ENCODE peak calls at places on chromosome 2, in five cellular contexts. E is heart right ventricle, P is lower lobe of right lung, H is brain microvascular endothelial cell, V is sigmoid colon. D is an unnamed sample.

GRCh38 chr2:5111581-5111980 is 580.6 kb upstream of the SOX11 start:
- DNase-seq in E (no peak), P (no peak), H (no peak), V (no peak), D (no peak)

GRCh38 chr2:117980381-117980780 is 33.5 kb downstream of the CCDC93 start:
- DNase-seq in E (no peak), P (no peak), H (peak), V (no peak), D (no peak)

GRCh38 chr2:75007819-75008218 is 49.4 kb downstream of the POLE4 start:
- DNase-seq in E (no peak), P (no peak), H (no peak), V (no peak), D (no peak)

GRCh38 chr2:138760693-138761092 is 19.5 kb downstream of the NXPH2 start:
- DNase-seq in E (no peak), P (no peak), H (no peak), V (no peak), D (no peak)

GRCh38 chr2:6924101-6924917 is 7.1 kb downstream of the RNF144A start:
- DNase-seq in E (no peak), P (no peak), H (no peak), V (no peak), D (no peak)

GRCh38 chr2:161131074-161131680 is 29.1 kb upstream of the TANK start:
- DNase-seq in E (no peak), P (no peak), H (no peak), V (no peak), D (no peak)

GRCh38 chr2:181613241-181613640 is 43.7 kb downstream of the CERKL start:
- DNase-seq in E (no peak), P (no peak), H (no peak), V (no peak), D (no peak)

GRCh38 chr2:189015378-189015777 is 41.2 kb downstream of the COL3A1 start:
- DNase-seq in E (no peak), P (no peak), H (no peak), V (no peak), D (no peak)

GRCh38 chr2:46351388-46352141 is 54.4 kb downstream of the EPAS1 start:
- DNase-seq in E (peak), P (peak), H (no peak), V (no peak), D (no peak)

GRCh38 chr2:50922506-50922905 is 109.4 kb downstream of the NRXN1 start:
- DNase-seq in E (no peak), P (no peak), H (no peak), V (no peak), D (no peak)

GRCh38 chr2:186903183-186903582 is 54.2 kb upstream of the ZSWIM2 start:
- DNase-seq in E (no peak), P (no peak), H (no peak), V (no peak), D (no peak)

GRCh38 chr2:24822049-24822706 is 29.0 kb downstream of the CENPO start:
- DNase-seq in E (no peak), P (no peak), H (peak), V (peak), D (no peak)

GRCh38 chr2:217248312-217248935 is 388.6 kb upstream of the TNP1 start:
- DNase-seq in E (peak), P (peak), H (no peak), V (peak), D (no peak)

GRCh38 chr2:76667764-76668163 is 854.4 kb downstream of the LRRTM4 start:
- DNase-seq in E (no peak), P (no peak), H (no peak), V (no peak), D (no peak)

GRCh38 chr2:240640939-240641338 is 15.7 kb downstream of the GPR35 start:
- DNase-seq in E (no peak), P (no peak), H (no peak), V (peak), D (no peak)

GRCh38 chr2:100786297-100786658 is 33.7 kb upstream of the NPAS2 start:
- DNase-seq in E (peak), P (peak), H (peak), V (no peak), D (no peak)

GRCh38 chr2:20044778-20045177 is 6.7 kb downstream of the LAPTM4A start:
- DNase-seq in E (no peak), P (no peak), H (no peak), V (no peak), D (no peak)

GRCh38 chr2:20040489-20041172 is 10.8 kb downstream of the LAPTM4A start:
- DNase-seq in E (no peak), P (no peak), H (no peak), V (no peak), D (no peak)

GRCh38 chr2:20037660-20038059 is 13.8 kb downstream of the LAPTM4A start:
- DNase-seq in E (no peak), P (no peak), H (no peak), V (no peak), D (no peak)

GRCh38 chr2:20042531-20042930 is 8.9 kb downstream of the LAPTM4A start:
- DNase-seq in E (no peak), P (no peak), H (no peak), V (no peak), D (no peak)
- H3K27ac ChIP-seq in E (peak), P (no peak), H (no peak), V (no peak), D (peak)

DNA sequence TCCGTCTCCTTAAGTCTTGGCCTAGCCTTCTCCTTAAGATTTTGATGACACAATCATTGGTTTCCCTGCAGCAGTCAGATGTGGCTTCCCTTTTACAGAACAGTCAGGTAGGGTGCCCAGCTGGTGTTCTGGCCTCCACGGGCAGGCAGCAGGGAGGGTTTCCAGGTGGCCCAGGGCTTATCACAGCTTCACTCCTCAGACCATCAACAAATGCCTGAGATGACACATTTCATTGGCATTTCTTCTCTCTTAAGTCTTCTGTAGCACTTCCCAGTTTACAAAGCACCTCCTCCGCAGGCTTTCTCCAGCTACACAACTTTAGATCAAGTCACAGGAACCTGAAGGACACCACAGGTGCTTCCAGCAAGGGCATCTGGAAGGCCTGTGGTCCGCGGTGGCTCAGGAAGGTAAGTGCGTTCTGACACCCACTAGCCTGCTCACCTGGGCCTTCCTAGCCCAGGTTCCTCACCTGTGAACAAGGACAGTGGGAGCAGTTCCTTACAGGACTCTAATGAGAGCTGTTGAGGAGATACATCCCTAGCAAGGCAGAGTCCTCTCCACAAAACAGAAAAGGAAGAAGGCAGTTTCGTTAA is 37.6 kb downstream of the PTPN18 start:
- DNase-seq in E (no peak), P (no peak), H (no peak), V (no peak), D (no peak)
- H3K27ac ChIP-seq in E (no peak), P (no peak), H (no peak), V (no peak), D (no peak)

DNA sequence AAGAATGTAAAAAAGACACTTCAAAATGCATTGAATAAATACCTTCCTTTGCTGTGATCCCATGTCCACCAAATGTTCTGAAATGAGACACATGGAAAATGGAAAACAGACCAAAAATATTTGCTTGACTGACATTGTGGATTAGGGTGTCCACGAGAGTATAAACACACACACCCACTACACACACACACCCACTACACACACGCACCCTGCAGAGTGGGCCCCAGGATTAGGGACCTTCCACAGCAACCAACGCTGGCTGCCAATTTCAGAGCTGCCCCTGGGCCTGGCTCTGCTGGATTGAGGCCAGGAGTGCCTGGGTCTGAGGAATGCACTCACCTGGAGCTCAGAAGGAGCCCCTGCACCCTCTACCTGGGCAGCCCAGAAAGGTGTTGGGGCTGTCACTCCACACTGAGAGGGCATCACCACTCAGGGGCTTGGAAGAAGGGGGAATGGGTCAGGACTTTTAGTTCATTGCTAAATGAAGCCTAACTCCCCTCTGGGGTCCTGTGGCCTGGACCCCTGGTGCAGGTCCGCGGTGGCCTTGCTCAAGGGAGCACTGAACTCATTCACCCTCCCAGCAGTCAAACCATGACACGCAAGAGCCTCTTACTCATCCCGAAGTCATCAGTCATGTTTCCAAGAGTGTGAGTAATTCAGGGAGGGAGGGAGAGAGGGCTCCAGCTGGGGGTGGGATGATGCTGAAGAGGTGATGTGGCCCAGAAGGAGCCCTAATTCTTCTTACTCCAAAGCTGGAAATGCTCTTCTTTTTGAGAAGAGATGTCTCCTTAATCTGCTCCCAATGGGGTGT is 50.2 kb upstream of the PLB1 start:
- DNase-seq in E (no peak), P (no peak), H (peak), V (no peak), D (no peak)
- H3K27ac ChIP-seq in E (no peak), P (no peak), H (peak), V (no peak), D (no peak)

GRCh38 chr2:128564131-128564530 is 245.5 kb upstream of the HS6ST1 start:
- DNase-seq in E (no peak), P (no peak), H (no peak), V (no peak), D (no peak)

GRCh38 chr2:128565441-128565840 is 246.8 kb upstream of the HS6ST1 start:
- DNase-seq in E (no peak), P (no peak), H (no peak), V (no peak), D (no peak)

GRCh38 chr2:128562471-128563347 is 244.0 kb upstream of the HS6ST1 start:
- DNase-seq in E (no peak), P (no peak), H (peak), V (no peak), D (peak)

GRCh38 chr2:128564551-128564950 is 245.9 kb upstream of the HS6ST1 start:
- DNase-seq in E (no peak), P (no peak), H (no peak), V (no peak), D (no peak)

GRCh38 chr2:128563348-128563687 is 244.7 kb upstream of the HS6ST1 start:
- DNase-seq in E (peak), P (no peak), H (peak), V (peak), D (peak)
- H3K27ac ChIP-seq in E (no peak), P (no peak), H (peak), V (no peak), D (peak)

GRCh38 chr2:38682008-38682575 is 16.2 kb downstream of the GALM start:
- DNase-seq in E (no peak), P (no peak), H (no peak), V (no peak), D (no peak)
- H3K27ac ChIP-seq in E (no peak), P (no peak), H (no peak), V (no peak), D (no peak)

GRCh38 chr2:152098798-152099654 is at the start of gene CACNB4:
- DNase-seq in E (peak), P (peak), H (peak), V (no peak), D (no peak)

GRCh38 chr2:152098033-152098797 is 629 bp downstream of the CACNB4 start:
- DNase-seq in E (peak), P (peak), H (peak), V (peak), D (no peak)

GRCh38 chr2:152094014-152094413 is 4.8 kb downstream of the CACNB4 start:
- DNase-seq in E (no peak), P (no peak), H (no peak), V (no peak), D (no peak)

GRCh38 chr2:152099655-152100050 is 809 bp upstream of the CACNB4 start:
- DNase-seq in E (no peak), P (no peak), H (no peak), V (no peak), D (no peak)

GRCh38 chr2:152097291-152098032 is 1.4 kb downstream of the CACNB4 start:
- DNase-seq in E (no peak), P (no peak), H (no peak), V (no peak), D (no peak)
- H3K27ac ChIP-seq in E (no peak), P (peak), H (no peak), V (peak), D (peak)

GRCh38 chr2:108492364-108492763 is 41.9 kb upstream of the LIMS1 start:
- DNase-seq in E (no peak), P (no peak), H (peak), V (no peak), D (no peak)
- H3K27ac ChIP-seq in E (no peak), P (no peak), H (peak), V (no peak), D (no peak)

DNA sequence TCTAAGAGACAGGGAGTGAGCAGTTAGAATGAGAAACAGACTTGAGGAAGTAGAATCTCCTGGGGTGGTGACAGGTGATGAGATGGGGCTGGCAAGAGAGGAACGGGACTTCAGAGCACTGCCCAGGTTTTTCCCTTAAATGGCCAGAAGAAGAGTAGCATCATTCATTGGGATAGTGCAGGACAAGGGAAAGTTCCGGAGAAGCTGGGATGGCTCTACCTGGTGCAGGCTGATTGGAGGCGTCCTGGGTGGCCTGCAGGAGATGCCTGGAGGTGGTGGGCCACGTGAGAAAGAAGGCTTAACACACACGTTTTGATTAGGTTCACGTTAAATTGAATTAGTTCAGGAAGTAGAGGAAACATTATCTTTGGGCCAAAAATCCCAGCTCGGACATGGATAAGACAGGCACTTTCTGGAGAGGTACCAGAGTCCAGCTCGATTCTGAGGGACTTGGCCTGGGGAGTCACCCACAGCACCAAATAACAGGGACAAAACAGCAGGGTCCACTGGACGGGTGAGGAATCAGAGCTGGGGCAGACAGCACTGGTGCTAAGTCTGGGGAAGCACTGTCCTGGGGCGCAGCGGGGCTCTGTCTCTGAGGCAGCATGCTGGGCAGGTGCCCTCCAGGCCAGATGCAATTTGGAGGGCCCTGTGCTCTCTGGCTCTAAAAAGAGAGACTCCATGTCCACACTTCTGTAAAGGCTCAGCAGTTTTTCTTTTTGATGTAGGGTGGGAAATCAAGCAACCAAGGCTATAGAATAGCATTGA is 512.3 kb upstream of the RAB6C start:
- DNase-seq in E (no peak), P (no peak), H (no peak), V (no peak), D (no peak)
- H3K27ac ChIP-seq in E (no peak), P (no peak), H (no peak), V (no peak), D (no peak)